ENCODE peak calls at places on chromosomes 1 and 21, in nine cellular contexts. One of them, this sample, is unnamed.

GRCh38 chr1:182169203-182169602 is 107.7 kb upstream of the ZNF648 start:
- DNase-seq in IMR-90: no peak
- DNase-seq in prostate gland: no peak
- DNase-seq in DND-41: no peak
- DNase-seq in sigmoid colon: peak; percentile 73
- DNase-seq in NB4: peak; percentile 77
- DNase-seq in heart left ventricle: no peak
- DNase-seq in fibroblast of villous mesenchyme: no peak
- DNase-seq in fibroblast of pulmonary artery: no peak
- DNase-seq in this sample: no peak

GRCh38 chr1:247360116-247360898 is 28.6 kb upstream of the ZNF496 start:
- DNase-seq in sigmoid colon: no peak
- DNase-seq in prostate gland: no peak
- DNase-seq in heart left ventricle: no peak
- DNase-seq in fibroblast of villous mesenchyme: peak; percentile 93
- DNase-seq in DND-41: no peak
- DNase-seq in IMR-90: no peak
- DNase-seq in NB4: peak; percentile 77
- DNase-seq in fibroblast of pulmonary artery: no peak
- DNase-seq in this sample: no peak

GRCh38 chr1:207021139-207021861 is 11.3 kb downstream of the C1orf116 start:
- DNase-seq in heart left ventricle: no peak
- DNase-seq in IMR-90: peak; percentile 73
- DNase-seq in fibroblast of pulmonary artery: peak; percentile 58
- DNase-seq in sigmoid colon: no peak
- DNase-seq in fibroblast of villous mesenchyme: no peak
- DNase-seq in DND-41: no peak
- DNase-seq in prostate gland: no peak
- DNase-seq in NB4: no peak
- DNase-seq in this sample: no peak

GRCh38 chr1:172951728-172952365 is 98.9 kb downstream of the TNFSF18 start:
- DNase-seq in heart left ventricle: no peak
- DNase-seq in prostate gland: peak; percentile 25
- DNase-seq in NB4: no peak
- DNase-seq in fibroblast of pulmonary artery: peak; percentile 86
- DNase-seq in IMR-90: peak; percentile 91
- DNase-seq in DND-41: no peak
- DNase-seq in sigmoid colon: no peak
- DNase-seq in fibroblast of villous mesenchyme: peak; percentile 98
- DNase-seq in this sample: no peak

GRCh38 chr1:110605901-110606783 is at the start of gene KCNA2:
- DNase-seq in heart left ventricle: peak; percentile 50
- DNase-seq in NB4: no peak
- DNase-seq in IMR-90: no peak
- DNase-seq in fibroblast of pulmonary artery: no peak
- DNase-seq in fibroblast of villous mesenchyme: no peak
- DNase-seq in DND-41: no peak
- DNase-seq in prostate gland: no peak
- DNase-seq in sigmoid colon: peak; percentile 74
- DNase-seq in this sample: no peak

GRCh38 chr1:150516050-150516591 is 569 bp downstream of the FALEC start:
- DNase-seq in prostate gland: no peak
- DNase-seq in fibroblast of villous mesenchyme: no peak
- DNase-seq in IMR-90: no peak
- DNase-seq in fibroblast of pulmonary artery: peak; percentile 13
- DNase-seq in sigmoid colon: no peak
- DNase-seq in heart left ventricle: no peak
- DNase-seq in DND-41: peak; percentile 40
- DNase-seq in NB4: peak; percentile 61
- DNase-seq in this sample: no peak

GRCh38 chr1:2559509-2560298 is 3.5 kb downstream of the TNFRSF14 start:
- DNase-seq in fibroblast of pulmonary artery: no peak
- DNase-seq in sigmoid colon: no peak
- DNase-seq in prostate gland: no peak
- DNase-seq in IMR-90: no peak
- DNase-seq in NB4: no peak
- DNase-seq in fibroblast of villous mesenchyme: no peak
- DNase-seq in heart left ventricle: no peak
- DNase-seq in DND-41: no peak
- DNase-seq in this sample: no peak

GRCh38 chr1:61461406-61462384 is 263.2 kb downstream of the TM2D1 start:
- DNase-seq in NB4: no peak
- DNase-seq in DND-41: no peak
- DNase-seq in fibroblast of pulmonary artery: no peak
- DNase-seq in fibroblast of villous mesenchyme: no peak
- DNase-seq in IMR-90: no peak
- DNase-seq in sigmoid colon: no peak
- DNase-seq in prostate gland: no peak
- DNase-seq in heart left ventricle: no peak
- DNase-seq in this sample: no peak

GRCh38 chr1:31372961-31373896 is at the start of gene FABP3:
- DNase-seq in fibroblast of villous mesenchyme: peak; percentile 66
- DNase-seq in prostate gland: peak; percentile 54
- DNase-seq in sigmoid colon: peak; percentile 90
- DNase-seq in IMR-90: peak; percentile 51
- DNase-seq in fibroblast of pulmonary artery: peak; percentile 51
- DNase-seq in DND-41: peak; percentile 33
- DNase-seq in heart left ventricle: peak; percentile 86
- DNase-seq in NB4: peak; percentile 56
- DNase-seq in this sample: peak; percentile 59

GRCh38 chr1:64956241-64956640 is 10.1 kb downstream of the JAK1 start:
- DNase-seq in fibroblast of pulmonary artery: no peak
- DNase-seq in heart left ventricle: no peak
- DNase-seq in DND-41: no peak
- DNase-seq in IMR-90: no peak
- DNase-seq in NB4: no peak
- DNase-seq in prostate gland: no peak
- DNase-seq in sigmoid colon: no peak
- DNase-seq in fibroblast of villous mesenchyme: peak; percentile 41
- DNase-seq in this sample: no peak
- H3K4me3 ChIP-seq in fibroblast of pulmonary artery: no peak overlapping the region
- H3K4me3 ChIP-seq in heart left ventricle: no peak overlapping the region
- H3K4me3 ChIP-seq in DND-41: no peak overlapping the region
- H3K4me3 ChIP-seq in IMR-90: no peak overlapping the region
- H3K4me3 ChIP-seq in NB4: no peak overlapping the region
- H3K4me3 ChIP-seq in prostate gland: no peak overlapping the region
- H3K4me3 ChIP-seq in sigmoid colon: no peak overlapping the region
- H3K4me3 ChIP-seq in fibroblast of villous mesenchyme: no peak overlapping the region
- H3K4me3 ChIP-seq in this sample: no peak overlapping the region

DNA sequence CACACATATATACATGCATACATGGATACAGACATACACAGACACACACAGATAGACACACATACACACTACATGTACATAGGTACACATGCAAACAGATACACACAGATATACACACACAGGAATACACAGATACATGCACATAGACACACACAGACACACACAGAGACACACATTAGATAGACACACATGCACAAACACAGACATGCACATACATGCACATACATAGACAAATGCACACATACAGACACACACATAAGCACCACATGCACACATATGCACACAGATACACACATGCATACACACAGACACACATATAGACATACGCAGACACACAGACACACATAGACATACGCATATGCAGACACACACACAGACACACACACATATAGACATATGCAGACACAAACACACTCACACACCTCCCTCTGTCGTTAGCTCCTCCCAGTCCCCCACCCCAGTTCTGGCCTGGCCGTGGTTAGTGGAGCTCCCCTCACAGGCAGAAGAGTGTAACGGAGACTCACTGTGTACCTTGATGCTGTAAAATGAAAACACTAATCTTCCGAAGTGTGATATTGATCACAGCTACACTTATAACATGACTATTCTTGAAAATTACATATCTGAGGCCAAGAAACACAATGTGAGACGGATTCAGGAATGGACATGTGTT is 7.6 kb downstream of the UBASH3A start:
- DNase-seq in fibroblast of villous mesenchyme: no peak
- DNase-seq in NB4: no peak
- DNase-seq in IMR-90: no peak
- DNase-seq in heart left ventricle: no peak
- DNase-seq in fibroblast of pulmonary artery: no peak
- DNase-seq in prostate gland: no peak
- DNase-seq in DND-41: peak; percentile 52
- DNase-seq in sigmoid colon: no peak
- DNase-seq in this sample: no peak
- TF ChIP-seq CTCF in fibroblast of villous mesenchyme: no peak
- TF ChIP-seq CTCF in NB4: peak; percentile 19
- TF ChIP-seq CTCF in IMR-90: no peak
- TF ChIP-seq CTCF in heart left ventricle: no peak
- TF ChIP-seq CTCF in fibroblast of pulmonary artery: no peak
- TF ChIP-seq CTCF in prostate gland: no peak
- TF ChIP-seq CTCF in DND-41: peak; percentile 49
- TF ChIP-seq CTCF in sigmoid colon: no peak
- TF ChIP-seq CTCF in this sample: no peak

GRCh38 chr1:153245466-153245865 is 14.0 kb upstream of the LORICRIN start:
- DNase-seq in sigmoid colon: no peak
- DNase-seq in prostate gland: no peak
- DNase-seq in DND-41: no peak
- DNase-seq in heart left ventricle: no peak
- DNase-seq in fibroblast of villous mesenchyme: no peak
- DNase-seq in fibroblast of pulmonary artery: no peak
- DNase-seq in NB4: no peak
- DNase-seq in IMR-90: no peak
- DNase-seq in this sample: no peak
- H3K4me3 ChIP-seq in sigmoid colon: no peak overlapping the region
- H3K4me3 ChIP-seq in prostate gland: no peak overlapping the region
- H3K4me3 ChIP-seq in DND-41: no peak overlapping the region
- H3K4me3 ChIP-seq in heart left ventricle: no peak overlapping the region
- H3K4me3 ChIP-seq in fibroblast of villous mesenchyme: no peak overlapping the region
- H3K4me3 ChIP-seq in fibroblast of pulmonary artery: no peak overlapping the region
- H3K4me3 ChIP-seq in NB4: no peak overlapping the region
- H3K4me3 ChIP-seq in IMR-90: no peak overlapping the region
- H3K4me3 ChIP-seq in this sample: no peak overlapping the region

GRCh38 chr1:112723511-112723839 is 8.3 kb upstream of the PPM1J start:
- DNase-seq in heart left ventricle: no peak
- DNase-seq in sigmoid colon: no peak
- DNase-seq in fibroblast of pulmonary artery: no peak
- DNase-seq in NB4: no peak
- DNase-seq in fibroblast of villous mesenchyme: no peak
- DNase-seq in IMR-90: no peak
- DNase-seq in prostate gland: no peak
- DNase-seq in DND-41: no peak
- DNase-seq in this sample: no peak

GRCh38 chr1:112718691-112719418 is 3.7 kb upstream of the PPM1J start:
- DNase-seq in sigmoid colon: peak; percentile 87
- DNase-seq in DND-41: peak; percentile 80
- DNase-seq in NB4: peak; percentile 70
- DNase-seq in fibroblast of villous mesenchyme: peak; percentile 59
- DNase-seq in IMR-90: peak; percentile 58
- DNase-seq in prostate gland: peak; percentile 69
- DNase-seq in heart left ventricle: peak; percentile 78
- DNase-seq in fibroblast of pulmonary artery: peak; percentile 66
- DNase-seq in this sample: peak; percentile 89

GRCh38 chr1:112719706-112720105 is 4.6 kb upstream of the PPM1J start:
- DNase-seq in fibroblast of pulmonary artery: no peak
- DNase-seq in IMR-90: no peak
- DNase-seq in sigmoid colon: no peak
- DNase-seq in heart left ventricle: no peak
- DNase-seq in prostate gland: no peak
- DNase-seq in fibroblast of villous mesenchyme: no peak
- DNase-seq in DND-41: no peak
- DNase-seq in NB4: no peak
- DNase-seq in this sample: no peak

GRCh38 chr1:112721966-112722524 is 6.9 kb upstream of the PPM1J start:
- DNase-seq in DND-41: no peak
- DNase-seq in NB4: no peak
- DNase-seq in sigmoid colon: no peak
- DNase-seq in IMR-90: no peak
- DNase-seq in fibroblast of pulmonary artery: no peak
- DNase-seq in fibroblast of villous mesenchyme: no peak
- DNase-seq in heart left ventricle: no peak
- DNase-seq in prostate gland: no peak
- DNase-seq in this sample: peak; percentile 53

GRCh38 chr1:112722601-112723510 is 7.7 kb upstream of the PPM1J start:
- DNase-seq in prostate gland: no peak
- DNase-seq in IMR-90: peak; percentile 77
- DNase-seq in fibroblast of villous mesenchyme: peak; percentile 56
- DNase-seq in sigmoid colon: no peak
- DNase-seq in heart left ventricle: no peak
- DNase-seq in fibroblast of pulmonary artery: peak; percentile 75
- DNase-seq in DND-41: no peak
- DNase-seq in NB4: no peak
- DNase-seq in this sample: no peak
- TF ChIP-seq CTCF in prostate gland: no peak
- TF ChIP-seq CTCF in IMR-90: no peak
- TF ChIP-seq CTCF in fibroblast of villous mesenchyme: no peak
- TF ChIP-seq CTCF in sigmoid colon: no peak
- TF ChIP-seq CTCF in heart left ventricle: no peak
- TF ChIP-seq CTCF in fibroblast of pulmonary artery: no peak
- TF ChIP-seq CTCF in DND-41: no peak
- TF ChIP-seq CTCF in NB4: no peak
- TF ChIP-seq CTCF in this sample: no peak

GRCh38 chr1:166489356-166489669 is 322.5 kb upstream of the FAM78B start:
- DNase-seq in fibroblast of villous mesenchyme: no peak
- DNase-seq in heart left ventricle: no peak
- DNase-seq in NB4: no peak
- DNase-seq in sigmoid colon: no peak
- DNase-seq in fibroblast of pulmonary artery: no peak
- DNase-seq in prostate gland: no peak
- DNase-seq in IMR-90: no peak
- DNase-seq in DND-41: no peak
- DNase-seq in this sample: no peak

GRCh38 chr1:166485620-166486019 is 318.8 kb upstream of the FAM78B start:
- DNase-seq in prostate gland: no peak
- DNase-seq in sigmoid colon: no peak
- DNase-seq in heart left ventricle: no peak
- DNase-seq in IMR-90: no peak
- DNase-seq in fibroblast of villous mesenchyme: no peak
- DNase-seq in NB4: no peak
- DNase-seq in fibroblast of pulmonary artery: no peak
- DNase-seq in DND-41: no peak
- DNase-seq in this sample: no peak

GRCh38 chr1:166488327-166488726 is 321.5 kb upstream of the FAM78B start:
- DNase-seq in fibroblast of villous mesenchyme: no peak
- DNase-seq in heart left ventricle: no peak
- DNase-seq in sigmoid colon: no peak
- DNase-seq in DND-41: no peak
- DNase-seq in prostate gland: no peak
- DNase-seq in IMR-90: no peak
- DNase-seq in NB4: no peak
- DNase-seq in fibroblast of pulmonary artery: no peak
- DNase-seq in this sample: no peak

GRCh38 chr1:166489670-166490436 is 323.1 kb upstream of the FAM78B start:
- DNase-seq in prostate gland: no peak
- DNase-seq in NB4: peak; percentile 76
- DNase-seq in DND-41: peak; percentile 68
- DNase-seq in heart left ventricle: no peak
- DNase-seq in fibroblast of pulmonary artery: no peak
- DNase-seq in sigmoid colon: peak; percentile 62
- DNase-seq in fibroblast of villous mesenchyme: peak; percentile 63
- DNase-seq in IMR-90: no peak
- DNase-seq in this sample: no peak

GRCh38 chr1:166490437-166490784 is 323.6 kb upstream of the FAM78B start:
- DNase-seq in DND-41: no peak
- DNase-seq in fibroblast of villous mesenchyme: no peak
- DNase-seq in prostate gland: no peak
- DNase-seq in IMR-90: no peak
- DNase-seq in sigmoid colon: no peak
- DNase-seq in NB4: no peak
- DNase-seq in fibroblast of pulmonary artery: no peak
- DNase-seq in heart left ventricle: no peak
- DNase-seq in this sample: no peak
- H3K4me3 ChIP-seq in DND-41: peak overlapping the region; percentile 49
- H3K4me3 ChIP-seq in fibroblast of villous mesenchyme: peak overlapping the region; percentile 56
- H3K4me3 ChIP-seq in prostate gland: no peak overlapping the region
- H3K4me3 ChIP-seq in IMR-90: no peak overlapping the region
- H3K4me3 ChIP-seq in sigmoid colon: no peak overlapping the region
- H3K4me3 ChIP-seq in NB4: peak overlapping the region; percentile 58
- H3K4me3 ChIP-seq in fibroblast of pulmonary artery: no peak overlapping the region
- H3K4me3 ChIP-seq in heart left ventricle: no peak overlapping the region
- H3K4me3 ChIP-seq in this sample: peak overlapping the region; percentile 47